ENCODE peak calls at places on chromosome 12, in ten cellular contexts. Z is A549, H is HepG2, A is astrocyte of the cerebellum, X is PC-3, L is endothelial cell, K is thoracic aorta, M is fibroblast of mammary gland, Q is fibroblast of pulmonary artery, C is HFF-Myc. Y is an unnamed sample.

GRCh38 chr12:47188576-47189441 is 109.0 kb upstream of the AMIGO2 start:
- DNase-seq in Z (peak), H (no peak), A (no peak), X (peak), L (no peak), K (no peak), M (peak), Q (peak), C (no peak), Y (peak)

GRCh38 chr12:129394416-129394815 is 509.4 kb downstream of the TMEM132D start:
- DNase-seq in Z (no peak), H (no peak), A (no peak), X (no peak), L (no peak), K (no peak), M (no peak), Q (no peak), C (no peak), Y (no peak)

GRCh38 chr12:24561882-24562760 is 386.8 kb downstream of the BCAT1 start:
- DNase-seq in Z (peak), H (no peak), A (no peak), X (no peak), L (peak), K (no peak), M (peak), Q (peak), C (no peak), Y (no peak)

GRCh38 chr12:12265571-12266388 is 1.1 kb downstream of the LRP6 start:
- DNase-seq in Z (peak), H (no peak), A (peak), X (peak), L (no peak), K (no peak), M (peak), Q (peak), C (no peak), Y (peak)

GRCh38 chr12:30926243-30927209 is at the start of gene TSPAN11:
- DNase-seq in Z (no peak), H (no peak), A (no peak), X (no peak), L (peak), K (no peak), M (peak), Q (peak), C (no peak), Y (no peak)

GRCh38 chr12:68176252-68176651 is 16.7 kb upstream of the IFNG start:
- DNase-seq in Z (no peak), H (no peak), A (no peak), X (no peak), L (no peak), K (no peak), M (no peak), Q (no peak), C (no peak), Y (no peak)

GRCh38 chr12:89280833-89281533 is 71.3 kb downstream of the DUSP6 start:
- DNase-seq in Z (no peak), H (no peak), A (no peak), X (peak), L (no peak), K (no peak), M (peak), Q (peak), C (no peak), Y (no peak)

GRCh38 chr12:64747681-64748080 is 11.5 kb downstream of the GNS start:
- DNase-seq in Z (no peak), H (no peak), A (no peak), X (peak), L (no peak), K (no peak), M (peak), Q (peak), C (no peak), Y (no peak)

GRCh38 chr12:19388131-19388549 is 51.2 kb upstream of the AEBP2 start:
- DNase-seq in Z (no peak), H (no peak), A (no peak), X (no peak), L (no peak), K (no peak), M (peak), Q (peak), C (no peak), Y (no peak)

GRCh38 chr12:22334696-22335290 is at the start of gene ST8SIA1:
- DNase-seq in Z (no peak), H (peak), A (no peak), X (no peak), L (peak), K (no peak), M (peak), Q (peak), C (no peak), Y (no peak)

GRCh38 chr12:123270380-123271181 is 1.1 kb downstream of the CDK2AP1 start:
- DNase-seq in Z (no peak), H (peak), A (no peak), X (no peak), L (peak), K (no peak), M (no peak), Q (peak), C (no peak), Y (peak)

GRCh38 chr12:51827925-51828818 is 20.3 kb downstream of the FIGNL2 start:
- DNase-seq in Z (peak), H (no peak), A (no peak), X (peak), L (no peak), K (no peak), M (peak), Q (peak), C (no peak), Y (peak)

GRCh38 chr12:110199360-110200123 is 75.4 kb downstream of the IFT81 start:
- DNase-seq in Z (peak), H (peak), A (peak), X (peak), L (peak), K (no peak), M (peak), Q (peak), C (peak), Y (peak)

GRCh38 chr12:13288501-13288900 is 92.0 kb downstream of the EMP1 start:
- DNase-seq in Z (no peak), H (no peak), A (no peak), X (no peak), L (no peak), K (no peak), M (peak), Q (peak), C (no peak), Y (no peak)

GRCh38 chr12:119669744-119670472 is 2.0 kb downstream of the PRKAB1 start:
- DNase-seq in Z (no peak), H (peak), A (no peak), X (peak), L (no peak), K (no peak), M (no peak), Q (no peak), C (no peak), Y (no peak)

GRCh38 chr12:53078425-53079225 is 565 bp downstream of the SPRYD3 start:
- DNase-seq in Z (no peak), H (no peak), A (no peak), X (peak), L (no peak), K (no peak), M (peak), Q (no peak), C (no peak), Y (no peak)

GRCh38 chr12:118136559-118137003 is 657 bp downstream of the PEBP1 start:
- DNase-seq in Z (peak), H (peak), A (no peak), X (peak), L (peak), K (peak), M (peak), Q (peak), C (no peak), Y (peak)

GRCh38 chr12:84134797-84135366 is 777.7 kb downstream of the SLC6A15 start:
- DNase-seq in Z (no peak), H (no peak), A (no peak), X (peak), L (no peak), K (no peak), M (peak), Q (no peak), C (no peak), Y (no peak)

GRCh38 chr12:105317453-105317852 is 13.0 kb upstream of the C12orf75 start:
- DNase-seq in Z (peak), H (no peak), A (no peak), X (peak), L (no peak), K (no peak), M (peak), Q (no peak), C (no peak), Y (peak)

GRCh38 chr12:105317942-105318614 is 12.4 kb upstream of the C12orf75 start:
- DNase-seq in Z (peak), H (peak), A (no peak), X (no peak), L (no peak), K (no peak), M (no peak), Q (no peak), C (no peak), Y (peak)

GRCh38 chr12:105318651-105319483 is 11.6 kb upstream of the C12orf75 start:
- DNase-seq in Z (no peak), H (no peak), A (no peak), X (no peak), L (no peak), K (no peak), M (no peak), Q (no peak), C (no peak), Y (no peak)

GRCh38 chr12:105321125-105321524 is 9.4 kb upstream of the C12orf75 start:
- DNase-seq in Z (no peak), H (no peak), A (no peak), X (no peak), L (no peak), K (no peak), M (no peak), Q (no peak), C (no peak), Y (no peak)

DNA sequence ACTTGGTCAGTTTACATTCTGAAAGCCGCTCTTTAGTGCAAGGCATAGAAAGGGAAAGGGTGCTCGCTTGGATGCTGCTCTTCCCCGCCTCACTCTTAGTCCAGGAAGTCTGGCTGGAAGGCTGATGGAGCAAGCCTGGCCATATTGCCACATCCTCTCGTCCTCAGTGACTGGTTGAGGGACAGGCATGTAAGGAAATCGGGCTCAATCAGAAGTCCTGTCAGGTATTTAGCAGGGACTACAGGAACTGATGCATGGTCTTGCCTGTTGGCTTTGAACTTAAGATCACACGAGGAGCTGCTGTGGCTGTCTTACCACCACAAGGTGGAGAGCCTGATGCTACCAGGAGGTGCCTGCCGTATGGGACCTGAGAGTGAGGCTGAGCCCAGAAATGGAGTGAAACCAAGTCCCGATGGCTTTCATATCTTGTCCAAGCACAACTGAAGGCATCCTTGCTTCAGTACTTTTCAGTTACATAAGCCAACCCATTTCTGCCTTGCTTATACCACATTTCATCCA is 10.7 kb upstream of the C12orf75 start:
- DNase-seq in Z (peak), H (no peak), A (no peak), X (no peak), L (no peak), K (no peak), M (no peak), Q (no peak), C (no peak), Y (no peak)
- TF ChIP-seq CTCF in Z (no peak), H (no peak), A (no peak), X (peak), L (no peak), K (no peak), M (no peak), Q (no peak), C (no peak), Y (peak)

DNA sequence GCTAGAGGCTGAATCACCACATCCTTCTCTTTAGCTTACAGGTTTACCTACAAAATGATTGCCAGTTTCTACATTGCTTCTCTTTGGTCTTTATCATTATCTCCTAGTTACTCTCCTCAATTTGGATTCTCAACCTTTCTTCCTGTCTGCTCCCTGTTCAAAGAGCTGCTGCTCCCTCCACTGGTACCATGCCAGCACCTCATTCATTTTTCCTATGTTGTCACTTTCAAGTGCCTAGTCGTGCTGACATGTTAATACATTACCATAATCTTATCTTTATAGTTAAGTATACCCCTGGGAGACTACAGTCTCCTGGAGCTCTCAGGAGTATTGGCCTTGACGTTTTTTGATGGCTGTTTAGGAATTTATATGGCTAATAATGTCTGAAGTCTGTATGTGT is 14.2 kb downstream of the FRS2 start:
- DNase-seq in Z (no peak), H (peak), A (no peak), X (no peak), L (no peak), K (no peak), M (no peak), Q (no peak), C (no peak), Y (no peak)
- TF ChIP-seq CTCF in Z (no peak), H (peak), A (no peak), X (no peak), L (no peak), K (no peak), M (no peak), Q (no peak), C (no peak), Y (no peak)

DNA sequence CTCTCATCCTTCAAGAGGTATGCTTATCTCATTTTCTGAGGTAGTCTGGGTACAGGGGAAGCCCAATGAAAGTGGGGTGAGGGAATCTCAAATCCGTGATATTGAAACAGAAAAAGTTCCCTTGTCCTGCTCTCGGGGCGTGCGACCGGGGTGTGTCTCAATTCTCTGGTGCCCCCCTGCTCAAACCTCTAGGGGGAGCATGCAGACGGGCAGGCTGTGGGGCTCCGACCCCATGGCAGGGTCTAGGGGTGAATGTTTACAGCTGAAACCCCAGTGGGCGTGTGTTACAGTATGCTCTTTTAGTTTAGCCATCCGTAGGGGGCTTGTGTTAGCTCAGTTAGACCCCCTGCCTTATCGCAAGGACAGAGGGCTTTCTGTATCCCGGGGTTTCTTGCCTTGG is 68.7 kb downstream of the PTPRQ start:
- DNase-seq in Z (no peak), H (no peak), A (no peak), X (no peak), L (no peak), K (no peak), M (no peak), Q (no peak), C (no peak), Y (no peak)
- TF ChIP-seq CTCF in Z (no peak), H (no peak), A (no peak), X (no peak), L (no peak), K (no peak), M (no peak), Q (no peak), C (no peak), Y (peak)

GRCh38 chr12:92927055-92927435 is 2.0 kb downstream of the EEA1 start:
- DNase-seq in Z (peak), H (peak), A (no peak), X (peak), L (no peak), K (no peak), M (peak), Q (peak), C (no peak), Y (peak)
- TF ChIP-seq CTCF in Z (peak), H (no peak), A (peak), X (no peak), L (no peak), K (no peak), M (peak), Q (peak), C (peak), Y (peak)

DNA sequence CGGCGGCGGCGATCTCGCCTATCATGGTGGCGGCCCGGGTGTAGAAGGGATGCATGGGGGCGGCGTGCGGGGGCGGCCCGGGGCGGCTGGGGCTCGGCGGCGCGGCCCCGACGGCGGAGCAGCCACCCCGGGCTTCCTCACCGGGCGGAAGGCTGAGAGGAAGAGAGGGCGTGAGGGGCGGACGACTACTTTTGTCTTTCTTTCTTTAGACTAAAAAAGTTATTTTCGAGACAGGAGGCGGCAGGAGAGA is 240 bp downstream of the BTG1 start:
- DNase-seq in Z (no peak), H (no peak), A (no peak), X (no peak), L (no peak), K (no peak), M (no peak), Q (no peak), C (no peak), Y (no peak)
- TF ChIP-seq CTCF in Z (no peak), H (no peak), A (no peak), X (no peak), L (peak), K (no peak), M (no peak), Q (no peak), C (no peak), Y (no peak)

DNA sequence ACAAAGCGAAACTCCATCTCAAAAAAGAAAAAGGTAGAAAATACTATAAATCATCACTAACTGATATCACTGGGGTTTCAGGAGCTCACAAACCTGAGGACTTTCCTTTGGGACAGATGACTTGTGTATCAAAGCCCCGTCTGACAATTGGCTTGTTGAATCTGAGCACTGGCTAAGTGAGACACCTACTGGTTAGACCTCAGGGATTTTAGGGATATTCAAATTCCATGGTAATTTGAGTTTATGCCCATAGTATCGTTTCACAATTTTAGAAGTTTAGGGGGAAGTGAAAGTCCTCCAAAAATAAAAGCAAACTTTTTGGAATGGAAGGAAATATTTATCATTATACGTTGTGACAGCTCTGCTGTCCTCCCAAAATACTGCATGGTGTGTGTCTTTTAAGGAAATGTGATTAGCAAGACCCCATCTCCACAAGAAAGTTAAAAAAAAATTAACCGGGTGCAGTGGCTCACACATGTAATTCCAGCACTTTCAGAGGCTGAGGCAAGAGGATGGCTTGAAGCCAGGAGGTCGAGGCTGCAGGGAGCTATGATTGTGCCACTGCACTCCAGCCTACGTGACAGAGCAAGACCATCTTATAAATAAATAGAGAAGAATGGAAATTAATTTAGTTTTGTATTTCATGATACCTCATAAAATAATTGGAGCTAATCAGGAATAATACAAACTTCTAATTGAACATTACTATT is 49.2 kb downstream of the FBXL14 start:
- DNase-seq in Z (peak), H (peak), A (no peak), X (peak), L (no peak), K (no peak), M (peak), Q (peak), C (no peak), Y (no peak)
- TF ChIP-seq CTCF in Z (peak), H (peak), A (peak), X (peak), L (no peak), K (no peak), M (peak), Q (peak), C (peak), Y (peak)

GRCh38 chr12:103834897-103835390 is 6.1 kb downstream of the NT5DC3 start:
- DNase-seq in Z (no peak), H (no peak), A (no peak), X (no peak), L (no peak), K (no peak), M (no peak), Q (no peak), C (no peak), Y (no peak)

GRCh38 chr12:103838254-103838914 is 2.6 kb downstream of the NT5DC3 start:
- DNase-seq in Z (no peak), H (peak), A (no peak), X (peak), L (no peak), K (no peak), M (no peak), Q (no peak), C (no peak), Y (no peak)

GRCh38 chr12:103833891-103834290 is 7.1 kb downstream of the NT5DC3 start:
- DNase-seq in Z (no peak), H (no peak), A (no peak), X (no peak), L (no peak), K (no peak), M (no peak), Q (no peak), C (no peak), Y (no peak)

GRCh38 chr12:103839103-103839502 is 1.9 kb downstream of the NT5DC3 start:
- DNase-seq in Z (no peak), H (peak), A (no peak), X (peak), L (no peak), K (no peak), M (no peak), Q (no peak), C (no peak), Y (no peak)

DNA sequence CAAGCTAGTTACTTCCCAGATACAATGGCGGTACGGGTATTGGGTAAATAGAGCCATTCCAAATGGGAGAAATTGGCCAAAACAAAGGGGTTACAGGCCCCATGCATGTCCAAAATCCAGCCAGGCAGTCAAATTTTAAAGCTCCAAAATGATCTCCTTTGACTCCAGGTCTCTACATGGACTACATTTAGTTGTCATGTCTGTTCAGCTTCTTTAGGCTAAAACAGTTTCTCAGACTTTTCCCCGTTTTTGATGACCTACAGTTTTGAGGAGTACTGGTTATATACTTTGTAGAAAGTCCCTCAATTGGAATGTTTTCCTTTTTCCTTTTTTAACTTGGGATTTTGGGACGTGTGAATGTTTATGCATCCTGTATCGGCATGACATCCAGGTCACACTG is 4.7 kb downstream of the NT5DC3 start:
- DNase-seq in Z (no peak), H (no peak), A (no peak), X (no peak), L (no peak), K (no peak), M (no peak), Q (no peak), C (no peak), Y (no peak)
- TF ChIP-seq CTCF in Z (no peak), H (no peak), A (no peak), X (no peak), L (no peak), K (no peak), M (no peak), Q (no peak), C (no peak), Y (no peak)

Y was measured in HFFc6.